ENCODE peak calls at places on chromosomes 4 and X, in four cellular contexts. One of them, this sample, is unnamed.

GRCh38 chr4:72567036-72567435 is 2.0 kb downstream of the ADAMTS3 start:
- DNase-seq in HepG2: no peak
- DNase-seq in K562: no peak
- DNase-seq in GM12878: no peak
- DNase-seq in this sample: no peak

GRCh38 chrX:153827016-153827415 is 3.3 kb downstream of the PDZD4 start:
- DNase-seq in GM12878: no peak
- DNase-seq in K562: no peak
- DNase-seq in HepG2: no peak
- DNase-seq in this sample: no peak

GRCh38 chr4:75849459-75849858 is 52.8 kb downstream of the PPEF2 start:
- DNase-seq in GM12878: no peak
- DNase-seq in HepG2: no peak
- DNase-seq in K562: no peak
- DNase-seq in this sample: no peak

GRCh38 chr4:53558981-53559620 is 32.2 kb downstream of the LNX1 start:
- DNase-seq in GM12878: no peak
- DNase-seq in HepG2: no peak
- DNase-seq in K562: no peak
- DNase-seq in this sample: no peak

GRCh38 chr4:120636120-120636630 is 286.4 kb downstream of the PRDM5 start:
- DNase-seq in K562: no peak
- DNase-seq in GM12878: no peak
- DNase-seq in HepG2: no peak
- DNase-seq in this sample: no peak

GRCh38 chr4:67035501-67035900 is 509.8 kb downstream of the CENPC start:
- DNase-seq in GM12878: no peak
- DNase-seq in K562: no peak
- DNase-seq in HepG2: peak; percentile 20
- DNase-seq in this sample: no peak

GRCh38 chrX:154542723-154543424 is 3.8 kb downstream of the G6PD start:
- DNase-seq in HepG2: peak; percentile 42
- DNase-seq in K562: no peak
- DNase-seq in GM12878: no peak
- DNase-seq in this sample: no peak

GRCh38 chrX:80430826-80431501 is 10.7 kb downstream of the TENT5D start:
- DNase-seq in K562: peak; percentile 18
- DNase-seq in HepG2: no peak
- DNase-seq in GM12878: no peak
- DNase-seq in this sample: peak; percentile 4

GRCh38 chr4:1241936-1242505 is 6.9 kb downstream of the CTBP1 start:
- DNase-seq in GM12878: no peak
- DNase-seq in K562: peak; percentile 4
- DNase-seq in HepG2: no peak
- DNase-seq in this sample: no peak

GRCh38 chr4:141346144-141346543 is 125.4 kb downstream of the ZNF330 start:
- DNase-seq in GM12878: no peak
- DNase-seq in HepG2: peak; percentile 13
- DNase-seq in K562: peak; percentile 16
- DNase-seq in this sample: peak; percentile 46

GRCh38 chrX:118773782-118774181 is 46.4 kb downstream of the IL13RA1 start:
- DNase-seq in K562: no peak
- DNase-seq in HepG2: no peak
- DNase-seq in GM12878: no peak
- DNase-seq in this sample: no peak

GRCh38 chr4:113057891-113058290 is 8.4 kb downstream of the ANK2 start:
- DNase-seq in K562: no peak
- DNase-seq in HepG2: no peak
- DNase-seq in GM12878: no peak
- DNase-seq in this sample: no peak

GRCh38 chr4:77861500-77861899 is 1.1 kb upstream of the MRPL1 start:
- DNase-seq in K562: no peak
- DNase-seq in GM12878: no peak
- DNase-seq in HepG2: peak; percentile 3
- DNase-seq in this sample: no peak

GRCh38 chr4:3136454-3136853 is 62.0 kb downstream of the HTT start:
- DNase-seq in HepG2: no peak
- DNase-seq in GM12878: no peak
- DNase-seq in K562: no peak
- DNase-seq in this sample: no peak

GRCh38 chr4:156693557-156693956 is 278.0 kb downstream of the PDGFC start:
- DNase-seq in K562: no peak
- DNase-seq in GM12878: no peak
- DNase-seq in HepG2: no peak
- DNase-seq in this sample: no peak

GRCh38 chrX:132590350-132591026 is 101.7 kb upstream of the MBNL3 start:
- DNase-seq in GM12878: no peak
- DNase-seq in K562: no peak
- DNase-seq in HepG2: peak; percentile 98
- DNase-seq in this sample: no peak

GRCh38 chrX:132592880-132593279 is 104.0 kb upstream of the MBNL3 start:
- DNase-seq in HepG2: peak; percentile 39
- DNase-seq in K562: no peak
- DNase-seq in GM12878: no peak
- DNase-seq in this sample: peak; percentile 39

GRCh38 chrX:132594129-132594528 is 105.3 kb upstream of the MBNL3 start:
- DNase-seq in GM12878: no peak
- DNase-seq in HepG2: peak; percentile 24
- DNase-seq in K562: no peak
- DNase-seq in this sample: no peak

GRCh38 chrX:132591719-132592275 is 103.0 kb upstream of the MBNL3 start:
- DNase-seq in GM12878: no peak
- DNase-seq in HepG2: no peak
- DNase-seq in K562: no peak
- DNase-seq in this sample: no peak
- TF ChIP-seq FOXM1 in GM12878: no peak
- TF ChIP-seq FOXM1 in HepG2: no peak
- TF ChIP-seq FOXM1 in K562: no peak
- TF ChIP-seq FOXM1 in this sample: no peak

DNA sequence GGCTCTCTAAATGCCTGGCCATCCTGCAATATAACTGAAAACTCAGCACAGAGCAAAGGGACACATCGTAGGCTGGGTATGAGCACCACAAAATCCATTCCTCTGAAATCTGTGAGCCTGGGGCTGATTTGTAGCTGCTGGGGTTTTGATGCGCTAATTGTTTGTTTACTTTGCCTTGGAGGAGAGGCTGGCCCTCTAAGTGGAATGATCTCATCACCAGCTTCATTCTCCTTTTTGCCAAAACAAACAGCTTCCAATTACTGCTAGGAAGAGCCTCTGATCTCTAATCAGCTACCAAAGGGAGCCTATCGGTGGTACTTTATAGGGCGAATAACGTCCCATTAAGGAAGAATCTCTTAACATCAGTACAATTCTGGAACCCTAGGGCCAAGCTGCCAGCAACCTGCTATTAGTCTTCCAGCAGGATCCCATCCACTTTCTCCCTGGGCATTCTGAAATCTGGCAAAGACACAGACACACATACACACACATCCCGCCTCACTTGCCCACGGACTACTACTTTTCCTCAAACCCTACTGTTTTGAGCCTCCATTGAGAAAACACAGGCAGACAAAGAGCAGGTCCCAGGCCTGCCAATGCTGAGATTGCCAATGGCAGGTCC is 5.8 kb downstream of the ANOS1 start:
- DNase-seq in HepG2: no peak
- DNase-seq in K562: no peak
- DNase-seq in GM12878: no peak
- DNase-seq in this sample: no peak
- TF ChIP-seq BHLHE40 in HepG2: no peak
- TF ChIP-seq BHLHE40 in K562: no peak
- TF ChIP-seq BHLHE40 in GM12878: no peak
- TF ChIP-seq BHLHE40 in this sample: no peak

DNA sequence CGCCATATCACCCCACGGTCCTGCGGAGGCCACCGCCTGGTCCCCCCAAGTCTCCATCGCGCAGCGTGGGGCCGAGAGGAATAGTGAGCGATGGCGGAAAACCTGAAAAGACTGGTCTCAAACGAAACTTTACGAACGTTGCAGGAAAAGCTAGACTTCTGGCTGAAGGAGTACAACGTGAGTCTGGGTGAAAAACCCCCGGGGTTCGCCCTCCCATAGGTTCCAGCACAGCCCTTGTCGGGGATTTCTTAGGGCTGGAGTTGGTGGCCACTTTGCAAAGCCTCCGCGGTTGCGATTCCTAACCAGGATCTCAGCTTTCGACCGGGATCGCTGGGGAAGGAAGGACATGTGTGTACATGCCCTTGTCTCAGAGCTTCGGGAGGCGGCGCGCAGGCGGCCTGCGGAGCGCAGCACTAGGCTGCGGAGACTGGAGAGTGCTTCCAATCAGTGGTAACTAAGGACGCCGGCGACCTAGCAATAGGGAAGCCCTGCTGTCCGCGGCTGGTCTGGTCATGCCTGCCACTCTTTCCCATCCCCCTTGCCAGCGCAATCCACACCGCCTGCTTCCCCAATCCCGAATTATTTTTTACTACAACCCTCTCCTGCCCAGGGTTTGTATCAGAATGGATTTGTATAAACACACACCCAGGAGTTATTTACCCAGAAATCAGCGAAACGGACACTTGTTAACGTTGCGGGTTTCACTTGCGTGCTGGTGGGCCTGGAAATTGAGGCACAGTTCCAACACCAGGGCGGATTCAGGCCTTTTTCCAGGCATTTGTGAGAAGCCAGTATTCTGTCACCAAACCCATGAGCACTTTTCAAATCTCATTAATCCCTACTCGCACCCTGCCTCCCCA is 741 bp downstream of the SPATA18 start:
- DNase-seq in GM12878: no peak
- DNase-seq in K562: no peak
- DNase-seq in HepG2: peak; percentile 74
- DNase-seq in this sample: peak; percentile 89
- TF ChIP-seq TARDBP in GM12878: no peak
- TF ChIP-seq TARDBP in K562: no peak
- TF ChIP-seq TARDBP in HepG2: peak; percentile 71
- TF ChIP-seq TARDBP in this sample: no peak

GRCh38 chr4:114479595-114479994 is 119.0 kb upstream of the UGT8 start:
- DNase-seq in K562: no peak
- DNase-seq in GM12878: no peak
- DNase-seq in HepG2: no peak
- DNase-seq in this sample: no peak

GRCh38 chr4:114481856-114482255 is 116.8 kb upstream of the UGT8 start:
- DNase-seq in GM12878: no peak
- DNase-seq in K562: no peak
- DNase-seq in HepG2: no peak
- DNase-seq in this sample: no peak

GRCh38 chr4:114474401-114474800 is 124.2 kb upstream of the UGT8 start:
- DNase-seq in HepG2: no peak
- DNase-seq in K562: no peak
- DNase-seq in GM12878: no peak
- DNase-seq in this sample: no peak

GRCh38 chr4:114472269-114473032 is 126.2 kb upstream of the UGT8 start:
- DNase-seq in GM12878: no peak
- DNase-seq in K562: no peak
- DNase-seq in HepG2: no peak
- DNase-seq in this sample: no peak

GRCh38 chr4:114476310-114476709 is 122.3 kb upstream of the UGT8 start:
- DNase-seq in K562: no peak
- DNase-seq in GM12878: no peak
- DNase-seq in HepG2: no peak
- DNase-seq in this sample: no peak
- TF ChIP-seq FOXM1 in K562: no peak
- TF ChIP-seq FOXM1 in GM12878: no peak
- TF ChIP-seq FOXM1 in HepG2: no peak
- TF ChIP-seq FOXM1 in this sample: no peak

GRCh38 chrX:18875256-18875878 is 108.5 kb downstream of the PHKA2 start:
- DNase-seq in HepG2: no peak
- DNase-seq in GM12878: no peak
- DNase-seq in K562: no peak
- DNase-seq in this sample: no peak

GRCh38 chrX:18872621-18873020 is 111.3 kb downstream of the PHKA2 start:
- DNase-seq in HepG2: no peak
- DNase-seq in K562: no peak
- DNase-seq in GM12878: no peak
- DNase-seq in this sample: no peak

GRCh38 chrX:18873189-18873791 is 110.6 kb downstream of the PHKA2 start:
- DNase-seq in GM12878: no peak
- DNase-seq in K562: no peak
- DNase-seq in HepG2: no peak
- DNase-seq in this sample: no peak

GRCh38 chrX:18874560-18875255 is 109.2 kb downstream of the PHKA2 start:
- DNase-seq in K562: no peak
- DNase-seq in GM12878: no peak
- DNase-seq in HepG2: no peak
- DNase-seq in this sample: no peak

GRCh38 chrX:18873836-18874235 is 110.1 kb downstream of the PHKA2 start:
- DNase-seq in GM12878: no peak
- DNase-seq in HepG2: no peak
- DNase-seq in K562: no peak
- DNase-seq in this sample: no peak
- TF ChIP-seq BHLHE40 in GM12878: no peak
- TF ChIP-seq BHLHE40 in HepG2: no peak
- TF ChIP-seq BHLHE40 in K562: no peak
- TF ChIP-seq BHLHE40 in this sample: no peak

GRCh38 chrX:112048707-112049106 is 33.9 kb downstream of the TRPC5 start:
- DNase-seq in GM12878: no peak
- DNase-seq in K562: no peak
- DNase-seq in HepG2: no peak
- DNase-seq in this sample: no peak

GRCh38 chrX:112043997-112044396 is 38.6 kb downstream of the TRPC5 start:
- DNase-seq in K562: peak; percentile 4
- DNase-seq in HepG2: no peak
- DNase-seq in GM12878: no peak
- DNase-seq in this sample: no peak
- TF ChIP-seq TARDBP in K562: no peak
- TF ChIP-seq TARDBP in HepG2: no peak
- TF ChIP-seq TARDBP in GM12878: no peak
- TF ChIP-seq TARDBP in this sample: no peak

GRCh38 chr4:56790566-56791175 is 30.8 kb downstream of the SPINK2 start:
- DNase-seq in HepG2: no peak
- DNase-seq in GM12878: peak; percentile 21
- DNase-seq in K562: no peak
- DNase-seq in this sample: no peak

GRCh38 chr4:56787380-56787779 is 34.1 kb downstream of the SPINK2 start:
- DNase-seq in GM12878: no peak
- DNase-seq in HepG2: no peak
- DNase-seq in K562: no peak
- DNase-seq in this sample: no peak

GRCh38 chr4:56783986-56784385 is 37.5 kb downstream of the SPINK2 start:
- DNase-seq in K562: no peak
- DNase-seq in HepG2: no peak
- DNase-seq in GM12878: no peak
- DNase-seq in this sample: no peak

GRCh38 chr4:56788081-56788480 is 33.4 kb downstream of the SPINK2 start:
- DNase-seq in GM12878: no peak
- DNase-seq in K562: no peak
- DNase-seq in HepG2: no peak
- DNase-seq in this sample: no peak

GRCh38 chr4:56786955-56787354 is 34.5 kb downstream of the SPINK2 start:
- DNase-seq in K562: no peak
- DNase-seq in HepG2: no peak
- DNase-seq in GM12878: no peak
- DNase-seq in this sample: peak; percentile 19
- TF ChIP-seq FOXM1 in K562: no peak
- TF ChIP-seq FOXM1 in HepG2: no peak
- TF ChIP-seq FOXM1 in GM12878: no peak
- TF ChIP-seq FOXM1 in this sample: no peak

GRCh38 chrX:40644175-40644574 is 3.2 kb downstream of the CXorf38 start:
- DNase-seq in HepG2: no peak
- DNase-seq in GM12878: no peak
- DNase-seq in K562: no peak
- DNase-seq in this sample: no peak
- TF ChIP-seq BHLHE40 in HepG2: no peak
- TF ChIP-seq BHLHE40 in GM12878: no peak
- TF ChIP-seq BHLHE40 in K562: peak; percentile 13
- TF ChIP-seq BHLHE40 in this sample: no peak

This sample was measured in HEK293T.